ENCODE peak calls at places on chromosomes 12 and 14, in nine cellular contexts. Z is stomach, H is breast epithelium, F is SK-N-SH, A is suprapubic skin, M is HCT116, O is transverse colon, K is prostate gland, D is GM23338. L is an unnamed sample.

GRCh38 chr12:1837541-1838206 is 17.3 kb downstream of the LRTM2 start:
- DNase-seq in F (peak; percentile 90), K (no peak), H (no peak), M (no peak), Z (no peak), D (no peak), O (no peak), A (no peak), L (no peak)

GRCh38 chr12:131388164-131388795 is 322.6 kb upstream of the SFSWAP start:
- DNase-seq in D (no peak), K (no peak), A (no peak), M (no peak), O (no peak), H (no peak), Z (no peak), F (peak; percentile 68), L (no peak)

GRCh38 chr14:59310644-59311043 is 122.2 kb downstream of the DAAM1 start:
- DNase-seq in O (no peak), M (no peak), A (no peak), F (no peak), Z (no peak), D (no peak), H (no peak), K (no peak), L (no peak)

GRCh38 chr14:47278233-47278842 is 397.1 kb downstream of the MDGA2 start:
- DNase-seq in D (peak; percentile 80), Z (peak; percentile 43), M (peak; percentile 3), K (no peak), H (no peak), O (peak; percentile 41), F (peak; percentile 20), A (no peak), L (peak; percentile 54)

GRCh38 chr14:24368562-24369252 is 723 bp downstream of the NFATC4 start:
- DNase-seq in M (no peak), Z (no peak), F (peak; percentile 94), K (no peak), H (peak; percentile 56), D (peak; percentile 87), O (peak; percentile 45), A (peak; percentile 87), L (peak; percentile 83)

GRCh38 chr12:26863515-26863914 is 30.5 kb upstream of the ITPR2 start:
- DNase-seq in H (no peak), A (no peak), M (peak; percentile 23), D (peak; percentile 43), F (no peak), Z (no peak), K (no peak), O (no peak), L (no peak)

GRCh38 chr12:65330341-65330740 is 51.9 kb downstream of the MSRB3 start:
- DNase-seq in H (no peak), A (no peak), K (no peak), Z (no peak), O (no peak), M (no peak), F (no peak), D (no peak), L (no peak)

GRCh38 chr12:102394200-102394599 is 86.2 kb downstream of the IGF1 start:
- DNase-seq in A (no peak), Z (no peak), M (no peak), K (no peak), O (no peak), D (no peak), F (no peak), H (no peak), L (no peak)

GRCh38 chr12:78183854-78184253 is 353.2 kb downstream of the NAV3 start:
- DNase-seq in K (no peak), Z (no peak), H (no peak), D (no peak), A (no peak), M (no peak), O (no peak), F (no peak), L (no peak)

GRCh38 chr12:133129368-133130037 is 571 bp downstream of the ZNF891 start:
- DNase-seq in D (peak; percentile 37), M (no peak), A (no peak), H (no peak), K (no peak), F (no peak), Z (no peak), O (no peak), L (no peak)

GRCh38 chr12:95633049-95633545 is 81.8 kb upstream of the USP44 start:
- DNase-seq in K (peak; percentile 82), D (no peak), A (no peak), Z (peak; percentile 55), M (peak; percentile 87), H (peak; percentile 84), F (no peak), O (peak; percentile 81), L (no peak)
- TF ChIP-seq POLR2AphosphoS5 in K (no peak), D (no peak), A (peak; percentile 9), Z (no peak), M (peak; percentile 38), H (peak; percentile 11), F (no peak), O (no peak), L (no peak)

GRCh38 chr12:69633061-69633460 is 22.4 kb upstream of the LRRC10 start:
- DNase-seq in M (no peak), K (no peak), Z (no peak), O (no peak), F (no peak), D (peak; percentile 68), H (no peak), A (no peak), L (no peak)
- TF ChIP-seq CTCF in M (peak; percentile 46), K (no peak), Z (no peak), O (no peak), F (peak; percentile 36), D (peak; percentile 58), H (no peak), A (no peak), L (no peak)

GRCh38 chr12:29131539-29131938 is 17.5 kb upstream of the FAR2 start:
- DNase-seq in K (no peak), H (no peak), F (no peak), O (no peak), Z (no peak), D (no peak), A (no peak), M (no peak), L (no peak)
- TF ChIP-seq POLR2AphosphoS5 in K (no peak), H (no peak), F (no peak), O (no peak), Z (no peak), D (no peak), A (no peak), M (no peak), L (no peak)

GRCh38 chr12:123744836-123745235 is 17.3 kb upstream of the DNAH10 start:
- DNase-seq in A (no peak), H (no peak), D (peak; percentile 36), O (no peak), M (no peak), K (no peak), Z (no peak), F (peak; percentile 41), L (no peak)
- TF ChIP-seq CTCF in A (no peak), H (no peak), D (peak; percentile 30), O (no peak), M (peak; percentile 42), K (no peak), Z (no peak), F (no peak), L (peak; percentile 17)

GRCh38 chr14:68141531-68142088 is 322.0 kb downstream of the RAD51B start:
- DNase-seq in F (no peak), K (no peak), M (peak; percentile 60), Z (no peak), D (no peak), A (no peak), H (no peak), O (no peak), L (no peak)
- TF ChIP-seq POLR2AphosphoS5 in F (no peak), K (peak; percentile 10), M (no peak), Z (no peak), D (no peak), A (no peak), H (no peak), O (no peak), L (no peak)

DNA sequence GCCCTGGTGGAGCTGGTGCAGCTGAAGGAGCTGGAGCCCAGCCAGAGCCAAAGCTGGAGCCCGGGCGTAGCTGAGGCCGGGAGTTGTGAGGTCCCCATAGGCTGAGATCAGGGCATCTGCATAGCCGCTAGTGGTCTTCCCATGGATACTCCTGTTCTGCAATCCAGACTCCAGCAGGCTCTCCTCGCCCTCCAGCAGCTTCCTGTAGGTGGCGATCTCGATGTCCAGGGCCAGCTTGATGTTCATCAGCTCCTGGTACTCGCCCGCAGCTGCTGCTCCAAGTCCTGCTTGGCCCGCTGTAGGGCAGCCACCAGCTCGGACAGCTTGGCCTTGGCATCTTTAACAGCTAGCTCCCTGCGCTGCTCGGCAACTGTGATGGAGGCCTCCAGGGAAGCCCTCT is 966.1 kb downstream of the FSCB start:
- DNase-seq in Z (no peak), A (no peak), H (no peak), D (peak; percentile 60), F (peak; percentile 3), K (no peak), M (no peak), O (no peak), L (peak; percentile 34)
- TF ChIP-seq CTCF in Z (no peak), A (no peak), H (no peak), D (peak; percentile 55), F (peak; percentile 32), K (no peak), M (peak; percentile 34), O (no peak), L (peak; percentile 71)

DNA sequence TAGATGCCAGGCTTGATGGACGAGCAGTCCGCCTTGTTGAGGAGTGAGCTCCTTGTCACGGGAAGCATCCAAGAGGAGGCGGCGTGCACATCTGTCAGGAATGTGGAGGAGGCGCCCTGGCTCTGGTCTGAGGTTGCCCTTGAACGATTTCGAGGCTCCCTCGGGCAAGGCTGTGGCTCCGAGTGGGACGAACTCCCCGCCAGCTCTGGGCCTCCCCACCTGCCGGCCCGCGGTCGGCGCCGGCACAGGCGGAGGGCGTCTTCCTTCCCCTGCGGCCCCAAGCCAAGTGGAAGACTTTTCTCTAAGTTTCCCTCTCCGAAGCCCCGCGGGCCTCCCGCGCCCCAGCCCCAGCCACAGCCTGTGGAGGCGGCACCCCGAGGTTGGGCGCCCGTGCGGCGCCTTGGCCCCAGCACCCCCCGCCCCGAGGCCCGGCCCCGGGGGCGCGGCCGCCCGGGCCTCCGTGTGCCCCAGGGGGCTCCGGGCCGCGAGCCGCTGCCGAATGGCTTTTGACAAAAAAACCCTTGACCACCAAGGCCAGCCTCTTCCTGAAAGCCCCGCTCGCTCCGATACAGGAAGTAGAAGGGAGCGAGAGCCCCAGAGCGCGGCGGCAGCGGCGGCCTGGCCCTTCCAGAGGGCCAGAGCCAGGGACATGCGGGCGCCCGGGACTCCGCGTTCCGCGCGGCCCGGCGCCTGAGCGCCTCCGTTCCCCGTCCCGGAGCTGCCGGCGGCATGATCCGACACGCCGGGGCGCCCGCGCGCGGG is at the start of gene RIN3:
- DNase-seq in O (peak; percentile 61), Z (no peak), H (no peak), M (no peak), A (peak; percentile 82), F (peak; percentile 47), D (peak; percentile 84), K (no peak), L (peak; percentile 72)
- TF ChIP-seq POLR2AphosphoS5 in O (no peak), Z (no peak), H (no peak), M (peak; percentile 32), A (no peak), F (no peak), D (no peak), K (no peak), L (no peak)

L was measured in H1.